ENCODE peak calls at places on chromosomes 12 and 14, in ten cellular contexts. B is heart right ventricle, E is pancreas, O is heart left ventricle, G is cardiac fibroblast, F is AG10803, Z is Panc1, X is fibroblast of lung, L is coronary artery, C is brain microvascular endothelial cell. R is an unnamed sample.

GRCh38 chr14:61526405-61527312 is 168.7 kb upstream of the HIF1A start:
- DNase-seq in B (no peak), E (peak; percentile 88), O (peak; percentile 41), G (no peak), F (no peak), Z (no peak), X (no peak), L (no peak), C (no peak), R (no peak)

GRCh38 chr12:116882742-116883141 is 1.5 kb upstream of the HRK start:
- DNase-seq in B (no peak), E (no peak), O (no peak), G (peak; percentile 77), F (peak; percentile 57), Z (no peak), X (peak; percentile 39), L (no peak), C (peak; percentile 22), R (peak; percentile 52)

GRCh38 chr12:92574046-92574783 is 128.6 kb upstream of the PLEKHG7 start:
- DNase-seq in B (no peak), E (no peak), O (no peak), G (peak; percentile 53), F (peak; percentile 39), Z (no peak), X (peak; percentile 30), L (no peak), C (peak; percentile 29), R (peak; percentile 31)

GRCh38 chr14:22545842-22546721 is 42.9 kb downstream of the DAD1 start:
- DNase-seq in B (peak; percentile 40), E (no peak), O (no peak), G (peak; percentile 82), F (peak; percentile 64), Z (no peak), X (peak; percentile 89), L (no peak), C (peak; percentile 84), R (peak; percentile 82)

GRCh38 chr12:95227818-95228356 is 10.3 kb downstream of the VEZT start:
- DNase-seq in B (no peak), E (no peak), O (no peak), G (no peak), F (no peak), Z (no peak), X (no peak), L (no peak), C (no peak), R (no peak)

GRCh38 chr12:106308611-106309010 is 6.1 kb downstream of the TCP11L2 start:
- DNase-seq in B (no peak), E (no peak), O (no peak), G (no peak), F (no peak), Z (no peak), X (no peak), L (no peak), C (no peak), R (no peak)

GRCh38 chr14:43145361-43145760 is 1361.7 kb downstream of the FSCB start:
- DNase-seq in B (no peak), E (no peak), O (no peak), G (no peak), F (no peak), Z (no peak), X (no peak), L (no peak), C (no peak), R (peak; percentile 21)

GRCh38 chr12:68267892-68268396 is 14.5 kb upstream of the IL22 start:
- DNase-seq in B (no peak), E (no peak), O (no peak), G (peak; percentile 94), F (peak; percentile 96), Z (no peak), X (peak; percentile 84), L (no peak), C (peak; percentile 44), R (peak; percentile 87)

GRCh38 chr12:65518771-65519170 is 240.3 kb downstream of the MSRB3 start:
- DNase-seq in B (no peak), E (no peak), O (no peak), G (no peak), F (peak; percentile 62), Z (no peak), X (no peak), L (no peak), C (no peak), R (no peak)

GRCh38 chr14:104075530-104076151 is 9.9 kb upstream of the ASPG start:
- DNase-seq in B (no peak), E (no peak), O (no peak), G (no peak), F (no peak), Z (no peak), X (no peak), L (no peak), C (no peak), R (peak; percentile 12)

DNA sequence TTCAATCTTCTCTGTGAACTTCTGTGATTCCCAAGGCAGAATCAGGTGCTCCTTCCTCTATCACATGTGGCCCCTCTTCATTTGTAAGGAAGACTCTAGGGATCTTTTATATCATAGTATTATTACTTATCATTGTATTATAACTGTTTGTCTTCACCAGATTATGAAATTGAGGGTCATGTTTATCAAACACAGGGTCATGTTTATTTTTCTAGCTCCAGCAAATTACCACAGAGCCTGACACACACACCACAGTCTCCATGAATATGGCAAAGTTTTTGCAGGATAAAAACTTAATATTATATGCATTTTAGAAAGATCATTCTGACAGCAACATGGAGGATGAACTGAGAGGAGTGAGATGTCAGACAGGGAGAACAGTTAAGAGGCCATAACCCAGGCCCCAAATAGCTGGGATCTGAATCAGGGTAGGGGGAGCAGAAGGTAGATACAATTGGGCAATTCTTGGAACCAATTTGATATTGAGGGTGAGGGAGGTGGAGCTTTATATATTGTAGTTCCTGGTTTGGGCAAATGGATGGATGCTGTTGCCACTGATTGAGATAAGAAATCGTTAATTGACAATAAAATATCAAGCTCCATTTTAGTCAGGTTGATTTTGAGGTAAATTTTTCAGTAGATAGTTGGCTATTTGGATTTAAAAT is 130.7 kb downstream of the DHRS2 start:
- DNase-seq in B (no peak), E (no peak), O (no peak), G (no peak), F (no peak), Z (no peak), X (no peak), L (no peak), C (no peak), R (no peak)
- TF ChIP-seq CTCF in B (no peak), E (no peak), O (no peak), G (no peak), F (no peak), Z (no peak), X (no peak), L (no peak), C (no peak), R (no peak)

GRCh38 chr14:95144849-95145248 is 12.5 kb downstream of the DICER1 start:
- DNase-seq in B (no peak), E (no peak), O (no peak), G (no peak), F (no peak), Z (no peak), X (no peak), L (no peak), C (no peak), R (no peak)

GRCh38 chr14:95142208-95142607 is 15.1 kb downstream of the DICER1 start:
- DNase-seq in B (no peak), E (no peak), O (no peak), G (no peak), F (no peak), Z (no peak), X (no peak), L (no peak), C (no peak), R (no peak)

GRCh38 chr14:95141684-95142083 is 15.6 kb downstream of the DICER1 start:
- DNase-seq in B (no peak), E (no peak), O (no peak), G (no peak), F (no peak), Z (no peak), X (no peak), L (no peak), C (no peak), R (no peak)

GRCh38 chr14:95146079-95146771 is 11.1 kb downstream of the DICER1 start:
- DNase-seq in B (no peak), E (peak; percentile 55), O (no peak), G (no peak), F (no peak), Z (no peak), X (no peak), L (no peak), C (no peak), R (no peak)

GRCh38 chr14:95143813-95144620 is 13.3 kb downstream of the DICER1 start:
- DNase-seq in B (no peak), E (no peak), O (peak; percentile 13), G (peak; percentile 23), F (peak; percentile 24), Z (no peak), X (no peak), L (no peak), C (no peak), R (no peak)
- H3K4me3 ChIP-seq in B (no peak overlapping the region), E (no peak overlapping the region), O (peak overlapping the region; percentile 13), G (no peak overlapping the region), F (no peak overlapping the region), Z (no peak overlapping the region), X (peak overlapping the region; percentile 24), L (peak overlapping the region; percentile 12), C (no peak overlapping the region), R (no peak overlapping the region)

GRCh38 chr12:39365364-39366001 is 77.4 kb downstream of the KIF21A start:
- DNase-seq in B (no peak), E (no peak), O (no peak), G (peak; percentile 30), F (no peak), Z (no peak), X (no peak), L (no peak), C (no peak), R (peak; percentile 14)
- TF ChIP-seq CTCF in B (peak; percentile 18), E (no peak), O (no peak), G (no peak), F (peak; percentile 31), Z (peak; percentile 34), X (no peak), L (no peak), C (no peak), R (peak; percentile 23)

GRCh38 chr12:100133200-100133599 is 9.5 kb downstream of the BLTP3B start:
- DNase-seq in B (no peak), E (no peak), O (no peak), G (no peak), F (no peak), Z (no peak), X (no peak), L (no peak), C (no peak), R (no peak)

GRCh38 chr12:100127766-100128508 is 14.7 kb downstream of the BLTP3B start:
- DNase-seq in B (no peak), E (no peak), O (no peak), G (peak; percentile 79), F (peak; percentile 78), Z (no peak), X (peak; percentile 53), L (no peak), C (no peak), R (peak; percentile 82)

GRCh38 chr12:100123316-100124095 is 19.2 kb downstream of the BLTP3B start:
- DNase-seq in B (no peak), E (no peak), O (no peak), G (no peak), F (peak; percentile 31), Z (no peak), X (peak; percentile 21), L (no peak), C (no peak), R (no peak)

DNA sequence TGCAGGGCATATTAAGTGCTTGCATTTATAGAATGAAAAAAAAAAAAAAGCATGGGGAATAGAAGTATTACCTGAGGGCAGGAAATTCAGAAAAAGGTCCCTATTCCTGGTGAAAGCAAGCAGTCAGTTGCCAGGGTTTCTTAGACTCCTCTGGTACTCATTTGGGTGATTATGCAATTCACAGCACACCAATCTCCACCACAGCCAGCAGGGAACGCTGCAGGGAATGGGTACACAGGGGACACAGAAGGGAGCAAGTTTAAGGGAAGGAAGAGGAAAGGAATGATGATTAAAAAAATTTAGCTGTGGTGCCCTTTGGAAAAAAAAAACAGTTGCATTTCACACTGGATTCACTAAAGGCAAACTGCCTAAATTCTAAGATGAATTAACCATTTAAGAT is 14.2 kb downstream of the BLTP3B start:
- DNase-seq in B (peak; percentile 28), E (no peak), O (peak; percentile 30), G (peak; percentile 73), F (peak; percentile 70), Z (no peak), X (peak; percentile 50), L (no peak), C (no peak), R (peak; percentile 72)
- H3K4me3 ChIP-seq in B (no peak overlapping the region), E (no peak overlapping the region), O (no peak overlapping the region), G (no peak overlapping the region), F (no peak overlapping the region), Z (no peak overlapping the region), X (no peak overlapping the region), L (no peak overlapping the region), C (no peak overlapping the region), R (no peak overlapping the region)